ENCODE peak calls at places on chromosome 13, in eight cellular contexts. M is suprapubic skin; E is tibial artery; I is neural progenitor cell; L is uterus; H is fibroblast of lung; G is CD8-positive, alpha-beta T cell; K is lower lobe of right lung. D is an unnamed sample.

GRCh38 chr13:85653681-85654080 is 145.5 kb downstream of the SLITRK6 start:
- DNase-seq in M (no peak), E (no peak), I (no peak), L (no peak), H (no peak), G (no peak), K (no peak), D (no peak)

GRCh38 chr13:25281193-25281936 is 5.9 kb downstream of the MTMR6 start:
- DNase-seq in M (no peak), E (no peak), I (no peak), L (no peak), H (no peak), G (no peak), K (no peak), D (no peak)

GRCh38 chr13:25114220-25114619 is 18.3 kb downstream of the PABPC3 start:
- DNase-seq in M (no peak), E (no peak), I (peak; percentile 83), L (no peak), H (peak; percentile 58), G (peak; percentile 31), K (no peak), D (peak; percentile 91)

GRCh38 chr13:27679396-27679795 is 57.7 kb downstream of the POLR1D start:
- DNase-seq in M (no peak), E (no peak), I (no peak), L (no peak), H (no peak), G (no peak), K (no peak), D (no peak)

GRCh38 chr13:36519432-36519831 is 87.1 kb downstream of the CCNA1 start:
- DNase-seq in M (no peak), E (no peak), I (no peak), L (no peak), H (no peak), G (no peak), K (no peak), D (no peak)

GRCh38 chr13:35524192-35524591 is 47.7 kb upstream of the MAB21L1 start:
- DNase-seq in M (no peak), E (no peak), I (no peak), L (no peak), H (no peak), G (no peak), K (no peak), D (no peak)

GRCh38 chr13:86002921-86003488 is 203.8 kb upstream of the SLITRK6 start:
- DNase-seq in M (no peak), E (no peak), I (peak; percentile 82), L (no peak), H (no peak), G (no peak), K (no peak), D (no peak)

GRCh38 chr13:68749801-68750200 is 1357.8 kb upstream of the ATXN8OS start:
- DNase-seq in M (no peak), E (no peak), I (no peak), L (no peak), H (peak; percentile 4), G (no peak), K (no peak), D (no peak)

GRCh38 chr13:99484405-99484981 is 16.8 kb upstream of the TM9SF2 start:
- DNase-seq in M (no peak), E (no peak), I (no peak), L (no peak), H (peak; percentile 44), G (no peak), K (no peak), D (no peak)

GRCh38 chr13:48902421-48902820 is 73.3 kb upstream of the FNDC3A start:
- DNase-seq in M (no peak), E (no peak), I (peak; percentile 82), L (no peak), H (no peak), G (no peak), K (no peak), D (no peak)

GRCh38 chr13:109192306-109192705 is 562.9 kb downstream of the MYO16 start:
- DNase-seq in M (no peak), E (no peak), I (no peak), L (no peak), H (no peak), G (no peak), K (no peak), D (no peak)

GRCh38 chr13:29578300-29579048 is 17.0 kb downstream of the SLC7A1 start:
- DNase-seq in M (no peak), E (no peak), I (no peak), L (no peak), H (no peak), G (no peak), K (no peak), D (no peak)
- H3K4me1 ChIP-seq in M (peaks cover 62% of the 10 kb centered on the region), E (no peaks in the 10 kb centered on the region), I (peaks cover 20% of the 10 kb centered on the region), L (no peaks in the 10 kb centered on the region), H (peaks cover 5% of the 10 kb centered on the region), G (no peaks in the 10 kb centered on the region), K (no peaks in the 10 kb centered on the region), D (peaks cover 91% of the 10 kb centered on the region)

GRCh38 chr13:30255696-30256095 is 51.7 kb downstream of the KATNAL1 start:
- DNase-seq in M (no peak), E (no peak), I (no peak), L (no peak), H (no peak), G (no peak), K (no peak), D (no peak)
- TF ChIP-seq CTCF in M (no peak), E (no peak), I (no peak), L (no peak), H (no peak), G (no peak), K (peak; percentile 18), D (no peak)

DNA sequence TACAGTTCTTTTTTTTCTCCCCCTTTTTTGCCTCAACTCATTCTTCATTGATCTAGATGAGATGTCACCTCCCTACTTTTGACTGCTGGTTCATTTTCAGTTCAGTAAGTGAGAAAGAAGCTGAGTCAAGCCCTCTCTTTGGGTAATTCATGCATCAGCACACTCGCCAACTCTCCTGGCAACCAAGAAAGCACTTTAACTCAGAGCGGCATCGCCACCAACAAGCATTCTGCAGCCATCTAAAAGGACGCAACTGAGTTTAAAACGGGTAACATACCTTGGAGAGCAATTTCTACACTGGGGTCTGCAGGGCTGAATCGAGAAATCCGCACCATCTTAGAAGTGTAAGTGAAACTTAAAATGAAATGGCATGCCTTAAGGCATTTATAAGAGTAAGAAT is 338.2 kb downstream of the ENOX1 start:
- DNase-seq in M (no peak), E (no peak), I (no peak), L (no peak), H (peak; percentile 10), G (no peak), K (no peak), D (no peak)
- H3K4me3 ChIP-seq in M (no peak overlapping the region), E (no peak overlapping the region), I (no peak overlapping the region), L (no peak overlapping the region), H (no peak overlapping the region), G (no peak overlapping the region), K (no peak overlapping the region), D (no peak overlapping the region)

GRCh38 chr13:83153833-83154232 is 728.4 kb downstream of the SLITRK1 start:
- DNase-seq in M (no peak), E (no peak), I (no peak), L (no peak), H (no peak), G (no peak), K (no peak), D (no peak)
- H3K4me1 ChIP-seq in M (no peaks in the 10 kb centered on the region), E (no peaks in the 10 kb centered on the region), I (no peaks in the 10 kb centered on the region), L (no peaks in the 10 kb centered on the region), H (no peaks in the 10 kb centered on the region), G (no peaks in the 10 kb centered on the region), K (no peaks in the 10 kb centered on the region), D (no peaks in the 10 kb centered on the region)

GRCh38 chr13:112506046-112506445 is 81.9 kb downstream of the TUBGCP3 start:
- DNase-seq in M (no peak), E (no peak), I (no peak), L (no peak), H (no peak), G (no peak), K (no peak), D (no peak)

GRCh38 chr13:112509190-112509589 is 78.8 kb downstream of the TUBGCP3 start:
- DNase-seq in M (no peak), E (no peak), I (no peak), L (no peak), H (no peak), G (no peak), K (peak; percentile 60), D (no peak)

GRCh38 chr13:112513761-112514160 is 74.2 kb downstream of the TUBGCP3 start:
- DNase-seq in M (no peak), E (no peak), I (no peak), L (no peak), H (no peak), G (no peak), K (no peak), D (no peak)

GRCh38 chr13:112510987-112511715 is 76.8 kb downstream of the TUBGCP3 start:
- DNase-seq in M (no peak), E (no peak), I (no peak), L (no peak), H (no peak), G (no peak), K (no peak), D (no peak)

DNA sequence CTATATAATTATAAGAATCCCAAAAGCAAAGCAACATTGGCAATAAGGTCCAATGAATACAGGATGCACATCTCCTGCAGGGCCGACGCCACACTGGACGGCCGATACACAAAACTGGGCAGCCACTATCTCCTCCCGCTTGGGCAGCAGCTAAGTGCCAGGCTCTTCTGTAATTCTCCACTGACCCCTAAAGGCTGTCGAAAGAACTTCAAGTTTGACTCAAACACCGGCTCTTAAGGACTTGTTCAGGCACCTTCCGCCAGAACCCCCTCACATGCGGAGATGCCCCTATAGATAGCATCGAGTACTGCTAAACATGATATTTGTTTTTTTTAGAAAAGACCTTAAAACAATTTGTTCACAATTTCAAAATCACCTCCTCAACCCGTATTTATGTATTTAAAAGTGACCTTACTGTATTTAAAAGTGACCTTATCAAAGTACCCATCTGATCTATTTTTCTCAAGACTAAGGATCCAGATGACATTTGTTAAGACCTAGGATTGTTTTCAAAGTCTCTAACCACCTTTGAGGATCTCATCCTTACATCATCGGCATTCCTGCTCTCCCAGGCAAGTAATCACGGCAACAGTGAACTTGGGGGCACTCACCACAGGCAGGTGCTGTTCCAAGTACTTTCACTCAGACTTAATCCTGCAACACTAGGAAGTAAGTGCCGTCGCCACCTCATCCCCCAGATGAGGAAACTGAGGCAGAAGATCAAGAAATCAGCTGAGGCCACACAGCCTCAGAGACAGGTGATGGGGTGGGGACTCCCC is 77.8 kb downstream of the TUBGCP3 start:
- DNase-seq in M (no peak), E (no peak), I (peak; percentile 81), L (no peak), H (peak; percentile 69), G (no peak), K (peak; percentile 56), D (no peak)
- TF ChIP-seq CTCF in M (peak; percentile 26), E (peak; percentile 39), I (peak; percentile 68), L (no peak), H (peak; percentile 67), G (no peak), K (peak; percentile 49), D (peak; percentile 29)

GRCh38 chr13:111175372-111175771 is 60.3 kb downstream of the ARHGEF7 start:
- DNase-seq in M (no peak), E (no peak), I (peak; percentile 27), L (no peak), H (no peak), G (no peak), K (no peak), D (no peak)
- H3K4me3 ChIP-seq in M (no peak overlapping the region), E (no peak overlapping the region), I (no peak overlapping the region), L (no peak overlapping the region), H (no peak overlapping the region), G (no peak overlapping the region), K (no peak overlapping the region), D (no peak overlapping the region)

D was measured in esophagus muscularis mucosa.